ENCODE peak calls at places on chromosomes 5 and 9, in nine cellular contexts. S, T, A, K, P, J, V, O and G are unnamed samples.

GRCh38 chr9:128523199-128523925 is 18.8 kb downstream of the GLE1 start:
- DNase-seq in A (no peak), J (no peak), S (peak; percentile 33), T (peak; percentile 67), P (no peak), K (no peak), V (no peak), O (no peak), G (no peak)

GRCh38 chr9:134372621-134373267 is 46.5 kb downstream of the RXRA start:
- DNase-seq in O (no peak), S (no peak), T (no peak), P (no peak), V (no peak), K (no peak), J (no peak), A (peak; percentile 94), G (no peak)

GRCh38 chr5:115033861-115034260 is 135.8 kb downstream of the TRIM36 start:
- DNase-seq in P (no peak), O (no peak), K (no peak), A (no peak), J (no peak), V (peak; percentile 27), T (no peak), S (no peak), G (no peak)

GRCh38 chr5:154849791-154850201 is 607 bp downstream of the FAXDC2 start:
- DNase-seq in K (no peak), S (peak; percentile 35), P (no peak), J (no peak), V (no peak), A (no peak), T (peak; percentile 47), O (no peak), G (no peak)

GRCh38 chr5:140351609-140352334 is 5.4 kb upstream of the HBEGF start:
- DNase-seq in A (no peak), V (peak; percentile 65), T (peak; percentile 70), S (no peak), K (peak; percentile 36), J (no peak), O (no peak), P (peak; percentile 79), G (peak; percentile 69)

GRCh38 chr5:141969783-141970741 is 1.2 kb downstream of the RNF14 start:
- DNase-seq in S (no peak), J (no peak), T (no peak), V (peak; percentile 79), O (no peak), P (no peak), A (no peak), K (no peak), G (peak; percentile 11)

GRCh38 chr5:54523534-54523933 is 6.0 kb downstream of the SNX18 start:
- DNase-seq in A (no peak), K (no peak), V (no peak), S (no peak), P (no peak), T (no peak), J (no peak), O (no peak), G (no peak)

GRCh38 chr5:172149073-172149472 is 39.0 kb downstream of the STK10 start:
- DNase-seq in K (no peak), O (no peak), A (peak; percentile 31), S (no peak), P (no peak), V (no peak), J (no peak), T (peak; percentile 89), G (no peak)

GRCh38 chr5:58490397-58491072 is 700 bp upstream of the GAPT start:
- DNase-seq in J (no peak), A (no peak), V (no peak), K (no peak), T (no peak), P (no peak), S (no peak), O (no peak), G (no peak)

GRCh38 chr9:132042324-132042723 is 37.3 kb downstream of the MED27 start:
- DNase-seq in A (no peak), K (no peak), T (peak; percentile 99), O (peak; percentile 93), V (peak; percentile 97), J (no peak), P (no peak), S (peak; percentile 92), G (no peak)

GRCh38 chr5:171340042-171340441 is 31.0 kb downstream of the TLX3 start:
- DNase-seq in K (no peak), O (no peak), A (no peak), T (no peak), J (no peak), S (no peak), P (no peak), V (no peak), G (no peak)

GRCh38 chr5:128674837-128675446 is 136.9 kb upstream of the FBN2 start:
- DNase-seq in J (no peak), A (no peak), V (peak; percentile 49), S (no peak), P (peak; percentile 2), K (peak; percentile 2), T (peak; percentile 57), O (no peak), G (no peak)

GRCh38 chr9:137583347-137583746 is 4.6 kb upstream of the DPH7 start:
- DNase-seq in S (no peak), V (no peak), J (no peak), T (no peak), O (no peak), A (no peak), K (no peak), P (no peak), G (no peak)